ENCODE peak calls at places on chromosomes 1 and 21, in four cellular contexts. B is IMR-90, U is K562, Y is GM12878. N is an unnamed sample.

GRCh38 chr21:25857308-25858099 is 122.7 kb downstream of the GABPA start:
- DNase-seq in Y (no peak), B (no peak), U (no peak), N (no peak)

GRCh38 chr1:77970192-77970591 is 8.7 kb downstream of the FUBP1 start:
- DNase-seq in Y (no peak), B (no peak), U (no peak), N (no peak)

GRCh38 chr1:112673589-112674439 is 645 bp upstream of the MOV10 start:
- DNase-seq in U (no peak), B (peak), Y (no peak), N (peak)

GRCh38 chr1:25743164-25744139 is 56.5 kb upstream of the SELENON start:
- DNase-seq in B (peak), U (no peak), Y (no peak), N (no peak)

GRCh38 chr1:2385606-2386280 is 5.6 kb downstream of the MORN1 start:
- DNase-seq in Y (no peak), U (no peak), B (no peak), N (no peak)

GRCh38 chr1:170071378-170071777 is 3.1 kb downstream of the KIFAP3 start:
- DNase-seq in U (no peak), Y (peak), B (no peak), N (no peak)

GRCh38 chr1:182770193-182770592 is 19.4 kb upstream of the NPL start:
- DNase-seq in U (no peak), Y (no peak), B (no peak), N (no peak)

GRCh38 chr1:224632381-224632871 is 16.3 kb downstream of the CNIH3 start:
- DNase-seq in B (peak), U (no peak), Y (no peak), N (no peak)

GRCh38 chr1:21143138-21143537 is 33.6 kb downstream of the EIF4G3 start:
- DNase-seq in B (no peak), Y (no peak), U (no peak), N (no peak)

GRCh38 chr1:101238681-101239094 is 1.9 kb downstream of the S1PR1 start:
- DNase-seq in B (peak), Y (no peak), U (peak), N (peak)

GRCh38 chr1:213987876-213988638 is at the start of gene PROX1:
- DNase-seq in B (peak), U (peak), Y (no peak), N (peak)

GRCh38 chr1:226535626-226536025 is 12.9 kb upstream of the STUM start:
- DNase-seq in U (no peak), Y (no peak), B (no peak), N (no peak)

GRCh38 chr1:10958614-10959013 is 53.8 kb upstream of the TARDBP start:
- DNase-seq in Y (no peak), B (no peak), U (no peak), N (no peak)

GRCh38 chr1:207034998-207035397 is 2.4 kb upstream of the C1orf116 start:
- DNase-seq in U (peak), B (peak), Y (no peak), N (no peak)

GRCh38 chr1:30467101-30467500 is 256.3 kb downstream of the MATN1 start:
- DNase-seq in U (no peak), B (no peak), Y (no peak), N (no peak)

GRCh38 chr1:233707153-233707905 is 93.4 kb downstream of the KCNK1 start:
- DNase-seq in B (peak), Y (no peak), U (peak), N (peak)

GRCh38 chr1:192539450-192540132 is 36.0 kb upstream of the RGS1 start:
- DNase-seq in Y (no peak), U (no peak), B (peak), N (peak)
- TF ChIP-seq ELK1 in Y (no peak), U (no peak), B (no peak), N (no peak)

GRCh38 chr1:158286966-158287365 is 2.8 kb upstream of the CD1C start:
- DNase-seq in B (no peak), U (no peak), Y (peak), N (no peak)

GRCh38 chr1:158283965-158284364 is 5.8 kb upstream of the CD1C start:
- DNase-seq in U (no peak), Y (peak), B (no peak), N (no peak)

GRCh38 chr1:158289722-158290570 is at the start of gene CD1C:
- DNase-seq in B (no peak), Y (no peak), U (no peak), N (no peak)

GRCh38 chr1:158286487-158286886 is 3.2 kb upstream of the CD1C start:
- DNase-seq in U (no peak), B (no peak), Y (no peak), N (no peak)

DNA sequence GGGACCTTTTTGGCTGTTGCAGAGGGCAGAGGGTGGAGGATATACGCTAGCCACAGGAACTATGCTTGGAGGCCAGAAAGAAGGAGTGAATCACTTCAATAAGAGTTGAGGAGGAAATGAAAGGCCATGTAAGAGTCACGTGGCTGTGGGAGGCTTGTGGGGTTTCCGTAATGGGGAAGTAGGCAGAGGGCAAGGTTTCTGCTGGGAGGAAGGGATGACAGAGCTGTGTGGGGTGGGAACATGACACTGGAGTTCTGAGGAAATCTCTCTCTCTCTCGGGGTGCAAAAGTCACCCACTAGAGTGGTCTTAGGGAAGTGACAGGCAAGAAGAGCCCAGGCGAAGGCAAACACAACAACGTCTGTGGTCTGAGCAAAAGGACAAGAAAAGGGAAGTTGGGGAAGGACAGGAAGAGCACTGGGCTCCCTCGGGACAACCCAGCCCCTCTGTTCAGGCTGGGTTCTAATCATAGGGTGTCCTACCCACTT is 3.9 kb upstream of the CD1C start:
- DNase-seq in U (no peak), B (no peak), Y (peak), N (no peak)
- TF ChIP-seq ELK1 in U (no peak), B (no peak), Y (no peak), N (no peak)

GRCh38 chr1:18580087-18580486 is 50.6 kb upstream of the PAX7 start:
- DNase-seq in U (no peak), Y (no peak), B (no peak), N (no peak)

GRCh38 chr1:18580676-18581419 is 49.8 kb upstream of the PAX7 start:
- DNase-seq in U (no peak), Y (no peak), B (no peak), N (no peak)

GRCh38 chr1:18583326-18583941 is 47.2 kb upstream of the PAX7 start:
- DNase-seq in Y (no peak), B (no peak), U (no peak), N (no peak)

GRCh38 chr1:18582890-18583289 is 47.8 kb upstream of the PAX7 start:
- DNase-seq in U (no peak), B (no peak), Y (no peak), N (no peak)

DNA sequence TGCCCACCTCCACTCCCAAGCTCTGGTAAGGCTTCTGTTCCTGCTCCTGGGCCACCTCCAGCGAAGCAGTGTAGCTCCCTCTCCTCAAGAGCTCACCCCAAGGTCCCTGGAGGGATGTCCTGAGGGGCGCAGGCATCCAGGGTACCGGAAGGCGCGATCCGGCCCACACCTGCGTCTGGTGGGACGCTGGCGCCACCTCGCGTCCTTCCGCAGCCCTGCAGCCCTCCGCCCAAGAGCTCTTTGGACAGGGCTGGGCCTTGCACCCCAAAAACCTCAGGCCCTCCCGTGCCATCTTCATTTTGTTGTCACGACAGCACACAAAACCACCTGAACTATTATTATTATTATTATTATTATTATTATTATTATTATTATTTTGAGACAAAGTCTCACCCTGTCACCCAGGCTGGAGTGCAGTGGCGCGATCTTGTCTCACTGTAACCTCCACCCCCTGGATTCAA is 49.2 kb upstream of the PAX7 start:
- DNase-seq in U (peak), B (no peak), Y (no peak), N (peak)
- TF ChIP-seq ELK1 in U (no peak), B (no peak), Y (no peak), N (no peak)

GRCh38 chr21:17334478-17334877 is 178.4 kb upstream of the CXADR start:
- DNase-seq in U (no peak), B (no peak), Y (no peak), N (no peak)
- TF ChIP-seq ELK1 in U (no peak), B (no peak), Y (no peak), N (no peak)

DNA sequence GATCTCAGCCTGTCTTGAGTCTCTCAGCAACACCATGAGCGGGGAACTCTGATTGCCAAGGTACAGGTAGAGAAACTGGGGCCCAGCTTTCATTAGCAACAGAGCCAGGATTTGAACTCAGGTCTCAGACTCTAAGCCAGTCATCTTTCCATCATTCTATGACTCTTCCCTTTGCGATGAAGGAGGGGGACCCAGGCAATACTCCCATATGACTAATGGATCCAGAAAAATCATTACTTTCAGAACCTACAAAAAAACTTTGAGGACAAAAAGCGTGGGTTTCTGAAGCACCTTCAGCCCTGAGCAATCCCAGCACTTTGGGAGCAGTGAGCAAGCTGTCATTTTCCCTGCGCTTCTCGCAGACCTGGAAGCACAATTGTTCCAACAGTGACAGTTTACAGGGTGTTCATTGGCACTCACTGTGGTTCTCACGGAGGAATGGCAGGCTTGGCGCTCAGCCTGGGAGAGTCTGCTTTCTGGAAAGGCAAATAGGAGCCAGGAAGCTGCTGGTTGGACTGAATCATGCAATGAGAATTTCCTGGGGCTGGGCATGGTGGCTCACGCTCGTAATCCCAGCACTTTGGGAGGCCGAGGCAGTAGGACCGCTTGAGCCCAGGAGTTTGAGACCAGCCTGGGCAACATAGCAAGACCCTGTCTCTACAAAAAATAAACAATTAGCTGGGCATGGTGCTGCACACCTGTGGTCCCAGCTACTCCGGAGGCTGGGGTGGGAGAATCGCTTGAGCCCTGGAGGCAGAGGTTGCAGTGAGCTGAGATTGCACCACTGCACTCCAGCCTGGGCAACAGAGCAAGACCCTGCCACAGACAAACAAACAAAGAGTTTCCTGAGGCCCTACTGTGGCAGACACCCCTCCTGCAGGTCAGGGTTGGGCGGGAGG is 40.1 kb downstream of the SLC2A7 start:
- DNase-seq in B (peak), U (no peak), Y (no peak), N (peak)
- TF ChIP-seq ELK1 in B (no peak), U (no peak), Y (no peak), N (no peak)

N was measured in A549.